ENCODE peak calls at places on chromosomes 16 and 17, in four cellular contexts. N is CD8-positive, alpha-beta memory T cell; H is pancreas; C is neuronal stem cell. B is an unnamed sample.

GRCh38 chr16:2429771-2430663 is 770 bp downstream of the CCNF start:
- DNase-seq in H (no peak), N (no peak), C (no peak), B (no peak)

GRCh38 chr17:63986842-63987615 is 11.1 kb upstream of the PRR29 start:
- DNase-seq in C (no peak), H (peak; percentile 72), N (no peak), B (peak; percentile 40)

GRCh38 chr17:7336240-7337175 is at the start of gene ACAP1:
- DNase-seq in H (no peak), C (no peak), N (peak; percentile 81), B (no peak)

GRCh38 chr17:50491510-50491909 is 12.8 kb downstream of the RSAD1 start:
- DNase-seq in N (no peak), H (no peak), C (no peak), B (no peak)

GRCh38 chr17:51673066-51673465 is 412.7 kb downstream of the UTP18 start:
- DNase-seq in N (no peak), H (no peak), C (no peak), B (no peak)

GRCh38 chr16:74749291-74750055 is 25.1 kb downstream of the FA2H start:
- DNase-seq in N (no peak), C (no peak), H (no peak), B (no peak)

GRCh38 chr17:18377437-18378204 is at the start of gene EVPLL:
- DNase-seq in C (no peak), N (no peak), H (no peak), B (no peak)

GRCh38 chr17:77741109-77741508 is 217.4 kb upstream of the TNRC6C start:
- DNase-seq in C (no peak), H (no peak), N (peak; percentile 23), B (no peak)

GRCh38 chr17:33732116-33732515 is 439.0 kb upstream of the ASIC2 start:
- DNase-seq in H (no peak), N (no peak), C (peak; percentile 51), B (no peak)

GRCh38 chr17:12730931-12731521 is 58.3 kb upstream of the ARHGAP44 start:
- DNase-seq in H (peak; percentile 60), C (no peak), N (no peak), B (peak; percentile 87)

DNA sequence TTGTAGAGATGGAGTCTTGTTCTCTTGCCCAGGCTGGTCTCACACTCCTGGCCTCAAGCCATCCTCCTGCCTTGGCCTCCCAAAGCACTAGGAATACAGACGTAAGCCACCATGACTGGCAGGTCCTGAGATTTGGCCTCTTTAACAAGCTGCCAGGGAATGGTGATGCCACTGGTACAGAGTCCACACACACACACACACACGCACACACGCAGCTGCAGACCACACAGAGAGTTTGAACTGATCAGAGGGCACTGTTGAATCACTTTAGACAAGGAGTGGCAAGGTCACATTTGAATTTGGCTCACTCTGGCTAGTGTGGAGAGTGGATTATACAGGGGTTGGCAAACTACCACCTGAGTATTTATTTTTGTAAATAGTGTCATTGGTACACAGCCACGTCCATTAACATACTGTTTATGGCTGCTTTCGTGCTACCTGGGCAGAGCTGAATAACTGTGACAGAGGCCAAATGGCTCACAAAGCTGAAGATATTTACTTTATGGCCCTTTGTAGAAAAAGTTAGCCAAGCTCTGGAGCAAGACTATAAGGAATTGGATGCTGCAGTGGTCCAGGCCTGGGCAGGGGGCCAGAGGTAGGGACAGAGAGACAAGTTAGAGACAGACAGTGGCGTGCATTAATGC is 9.9 kb downstream of the ITPRIPL2 start:
- DNase-seq in H (no peak), N (no peak), C (no peak), B (no peak)
- H3K27ac ChIP-seq in H (no peak overlapping the region), N (no peak overlapping the region), C (no peak overlapping the region), B (no peak overlapping the region)

DNA sequence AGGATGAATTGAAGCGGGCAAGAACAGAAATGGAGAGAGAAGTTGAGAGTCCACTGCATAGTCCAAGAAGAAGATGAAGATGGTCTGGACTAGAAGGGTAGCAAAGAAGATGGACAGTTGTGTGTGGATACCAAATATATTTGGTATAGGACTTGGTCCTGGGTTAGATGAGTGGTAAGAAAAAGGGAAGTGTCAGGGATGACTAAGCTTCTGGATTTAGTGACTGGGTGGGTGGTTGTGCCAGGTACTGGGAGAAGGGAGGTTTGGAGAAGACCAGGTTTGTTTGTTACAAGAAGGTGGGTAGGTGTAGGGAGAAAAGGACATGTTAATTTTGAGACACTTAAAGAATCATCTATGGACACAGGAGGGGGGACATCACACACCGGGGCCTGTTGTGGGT is 5.4 kb downstream of the VMP1 start:
- DNase-seq in H (no peak), C (no peak), N (no peak), B (no peak)
- H3K9me3 ChIP-seq in H (no peaks in the 10 kb centered on the region), C (no peaks in the 10 kb centered on the region), N (no peaks in the 10 kb centered on the region), B (no peaks in the 10 kb centered on the region)

GRCh38 chr17:61218438-61218837 is 181.2 kb upstream of the TBX2 start:
- DNase-seq in N (no peak), C (no peak), H (no peak), B (no peak)
- H3K27ac ChIP-seq in N (no peak overlapping the region), C (no peak overlapping the region), H (no peak overlapping the region), B (peak overlapping the region; percentile 57)

GRCh38 chr17:22517716-22518115 is 825.4 kb downstream of the KCNJ18 start:
- DNase-seq in C (no peak), N (no peak), H (no peak), B (no peak)

GRCh38 chr17:22514315-22514714 is 822.0 kb downstream of the KCNJ18 start:
- DNase-seq in N (no peak), C (no peak), H (no peak), B (no peak)

GRCh38 chr17:22516861-22517636 is 824.7 kb downstream of the KCNJ18 start:
- DNase-seq in N (no peak), H (no peak), C (no peak), B (no peak)

GRCh38 chr17:22514767-22515320 is 822.5 kb downstream of the KCNJ18 start:
- DNase-seq in H (no peak), N (no peak), C (no peak), B (no peak)

GRCh38 chr17:22515599-22515998 is 823.3 kb downstream of the KCNJ18 start:
- DNase-seq in N (no peak), C (no peak), H (no peak), B (no peak)
- H3K9me3 ChIP-seq in N (no peaks in the 10 kb centered on the region), C (no peaks in the 10 kb centered on the region), H (no peaks in the 10 kb centered on the region), B (no peaks in the 10 kb centered on the region)

GRCh38 chr17:74972973-74973328 is 392 bp upstream of the HID1 start:
- DNase-seq in N (no peak), C (no peak), H (no peak), B (no peak)

GRCh38 chr17:74970395-74970794 is 2.2 kb downstream of the HID1 start:
- DNase-seq in N (no peak), C (no peak), H (no peak), B (no peak)

GRCh38 chr17:74971842-74972106 is 785 bp downstream of the HID1 start:
- DNase-seq in C (no peak), H (no peak), N (no peak), B (no peak)

GRCh38 chr17:74972107-74972972 is at the start of gene HID1:
- DNase-seq in C (peak; percentile 68), H (peak; percentile 95), N (peak; percentile 77), B (peak; percentile 74)

DNA sequence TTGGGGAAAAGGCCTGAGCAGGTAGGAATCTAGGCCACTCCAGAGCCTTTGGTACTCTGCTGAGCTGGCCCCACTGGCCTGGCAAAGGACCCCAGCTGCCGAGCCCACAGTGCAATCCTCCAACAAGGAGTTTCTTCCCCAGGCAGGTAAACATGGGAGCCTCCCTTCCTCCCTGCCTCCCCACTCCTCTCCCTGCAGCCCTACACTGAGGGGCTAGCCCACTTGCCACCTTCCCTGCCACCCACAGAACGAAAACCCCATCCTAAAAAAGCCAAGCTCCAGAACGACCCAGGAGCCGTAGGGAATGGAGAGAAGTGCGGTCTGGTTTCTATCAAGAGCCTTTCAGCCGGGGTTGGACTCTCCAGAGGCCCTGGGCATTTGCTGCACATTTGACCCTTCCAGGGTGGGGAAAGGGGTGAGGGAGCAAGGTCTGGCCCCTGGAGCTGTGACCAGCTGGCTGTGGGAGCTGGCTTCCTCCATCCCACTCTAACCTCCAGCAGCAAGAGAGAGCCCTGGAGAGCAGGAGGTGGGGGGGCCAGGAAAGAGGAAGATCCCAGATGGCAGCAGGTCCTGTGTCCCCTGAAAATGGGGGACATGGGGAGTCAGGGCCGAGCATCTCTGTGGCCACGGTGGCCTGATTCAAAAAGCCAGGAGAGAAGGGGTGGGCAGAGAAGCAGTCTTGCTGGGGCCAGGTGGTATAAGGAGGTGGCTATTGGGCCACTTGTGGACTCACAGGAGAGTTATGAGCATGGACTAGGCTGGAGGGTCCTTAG is 1.3 kb downstream of the HID1 start:
- DNase-seq in N (no peak), C (no peak), H (peak; percentile 45), B (no peak)
- H3K27ac ChIP-seq in N (no peak overlapping the region), C (no peak overlapping the region), H (peak overlapping the region; percentile 85), B (peak overlapping the region; percentile 54)

GRCh38 chr16:52725461-52725860 is 178.5 kb upstream of the TOX3 start:
- DNase-seq in N (no peak), H (no peak), C (no peak), B (no peak)

GRCh38 chr16:52729731-52730130 is 182.8 kb upstream of the TOX3 start:
- DNase-seq in H (no peak), C (no peak), N (no peak), B (no peak)

GRCh38 chr16:52727878-52728277 is 180.9 kb upstream of the TOX3 start:
- DNase-seq in C (no peak), H (no peak), N (no peak), B (no peak)

DNA sequence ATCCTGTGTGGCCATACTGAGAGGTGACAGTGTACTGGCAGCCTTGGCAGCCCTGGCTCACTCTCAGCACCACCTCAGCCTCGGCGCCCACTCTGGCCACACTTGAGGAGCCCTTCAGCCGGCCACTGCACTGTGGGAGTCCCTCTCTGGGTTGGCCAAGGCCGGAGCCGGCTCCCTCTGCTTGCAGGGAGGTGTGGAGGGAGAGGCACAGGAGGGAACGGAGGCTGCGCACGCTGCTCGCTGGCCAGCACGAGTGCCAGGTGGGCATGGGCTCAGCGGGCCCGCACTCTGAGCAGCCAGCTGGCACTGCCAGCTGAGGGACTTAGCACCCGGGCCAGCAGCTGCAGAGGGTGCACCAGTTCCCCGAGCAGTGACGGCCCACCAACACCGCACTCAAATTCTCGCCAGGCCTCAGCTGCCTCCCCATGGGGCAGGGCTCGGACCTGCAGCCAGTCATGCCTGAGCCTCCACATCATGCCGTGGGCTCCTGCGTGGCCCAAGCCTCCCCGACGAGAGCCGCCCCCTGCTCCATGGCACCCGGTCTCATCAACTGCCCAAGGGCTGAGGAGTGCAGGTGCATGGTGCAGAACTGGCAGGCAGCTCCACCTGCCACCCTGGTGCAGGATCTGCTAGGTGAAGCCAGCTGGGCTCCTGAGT is 184.4 kb upstream of the TOX3 start:
- DNase-seq in N (no peak), H (peak; percentile 55), C (no peak), B (no peak)
- H3K9me3 ChIP-seq in N (no peaks in the 10 kb centered on the region), H (no peaks in the 10 kb centered on the region), C (peaks cover 15% of the 10 kb centered on the region), B (no peaks in the 10 kb centered on the region)

GRCh38 chr17:41654134-41654907 is 29.9 kb upstream of the KRT17 start:
- DNase-seq in H (peak; percentile 81), C (no peak), N (no peak), B (no peak)
- H3K27ac ChIP-seq in H (no peak overlapping the region), C (no peak overlapping the region), N (no peak overlapping the region), B (no peak overlapping the region)